ENCODE peak calls at places on chromosome 21, in eight cellular contexts. P is lung, J is fibroblast of lung, B is left ventricle myocardium inferior, C is uterus, R is GM06990, E is kidney epithelial cell, N is AG09309. L is an unnamed sample.

GRCh38 chr21:44463716-44464115 is 8.4 kb downstream of the LRRC3 start:
- DNase-seq in P (no peak), E (no peak), C (no peak), J (no peak), N (no peak), R (no peak), B (no peak), L (no peak)

GRCh38 chr21:44713130-44713529 is 1.8 kb upstream of the TSPEAR start:
- DNase-seq in N (no peak), P (no peak), B (no peak), J (no peak), C (no peak), R (no peak), E (no peak), L (no peak)

GRCh38 chr21:37677006-37677405 is 239.3 kb downstream of the KCNJ6 start:
- DNase-seq in N (no peak), P (no peak), E (no peak), B (no peak), J (no peak), C (no peak), R (no peak), L (no peak)

GRCh38 chr21:36909901-36910561 is 56.4 kb downstream of the HLCS start:
- DNase-seq in P (no peak), B (no peak), N (peak; percentile 98), C (no peak), R (no peak), E (peak; percentile 89), J (peak; percentile 99), L (peak; percentile 96)

GRCh38 chr21:26148071-26148470 is 22.5 kb downstream of the APP start:
- DNase-seq in E (no peak), N (no peak), J (no peak), R (no peak), C (no peak), P (no peak), B (no peak), L (no peak)

GRCh38 chr21:15826147-15826780 is 96.5 kb downstream of the USP25 start:
- DNase-seq in P (no peak), N (no peak), B (no peak), E (no peak), J (peak; percentile 36), C (peak; percentile 19), R (no peak), L (peak; percentile 85)

GRCh38 chr21:38140192-38140905 is 116.4 kb upstream of the KCNJ15 start:
- DNase-seq in J (peak; percentile 25), E (peak; percentile 26), C (no peak), N (no peak), P (peak; percentile 61), B (peak; percentile 60), R (no peak), L (peak; percentile 83)

GRCh38 chr21:31509108-31510017 is 150.1 kb upstream of the SOD1 start:
- DNase-seq in C (no peak), R (peak; percentile 25), P (no peak), J (peak; percentile 41), E (no peak), B (no peak), N (no peak), L (peak; percentile 86)

GRCh38 chr21:20822559-20823133 is 175.6 kb upstream of the NCAM2 start:
- DNase-seq in R (no peak), P (no peak), C (no peak), N (no peak), J (no peak), B (no peak), E (no peak), L (no peak)

GRCh38 chr21:31872452-31873274 is at the start of gene HUNK:
- DNase-seq in B (no peak), N (no peak), P (peak; percentile 46), C (peak; percentile 42), J (peak; percentile 37), E (no peak), R (peak; percentile 16), L (peak; percentile 22)

GRCh38 chr21:16074950-16075489 is 345.2 kb downstream of the USP25 start:
- DNase-seq in E (no peak), C (no peak), N (no peak), P (no peak), J (no peak), B (no peak), R (no peak), L (no peak)

GRCh38 chr21:35980821-35981220 is 79.5 kb downstream of the SETD4 start:
- DNase-seq in C (no peak), R (no peak), P (no peak), E (no peak), J (no peak), N (no peak), B (no peak), L (no peak)

GRCh38 chr21:44739316-44739715 is 27.9 kb upstream of the TSPEAR start:
- DNase-seq in B (no peak), P (no peak), R (no peak), C (no peak), J (no peak), E (no peak), N (no peak), L (no peak)

GRCh38 chr21:29148535-29148934 is 18.1 kb downstream of the MAP3K7CL start:
- DNase-seq in B (no peak), J (peak; percentile 89), P (no peak), N (peak; percentile 71), E (no peak), R (no peak), C (no peak), L (no peak)

GRCh38 chr21:46287541-46287940 is 1.4 kb downstream of the YBEY start:
- DNase-seq in P (no peak), E (no peak), B (no peak), R (no peak), C (no peak), J (no peak), N (no peak), L (no peak)
- H3K4me3 ChIP-seq in P (no peak overlapping the region), E (no peak overlapping the region), B (peak overlapping the region; percentile 84), R (peak overlapping the region; percentile 87), C (no peak overlapping the region), J (peak overlapping the region; percentile 99), N (no peak overlapping the region), L (no peak overlapping the region)

GRCh38 chr21:17925000-17925610 is 105.9 kb upstream of the C21orf91 start:
- DNase-seq in R (no peak), J (peak; percentile 46), C (peak; percentile 63), P (peak; percentile 51), B (no peak), N (peak; percentile 5), E (no peak), L (peak; percentile 83)

GRCh38 chr21:17929514-17929913 is 110.4 kb upstream of the C21orf91 start:
- DNase-seq in N (no peak), C (no peak), B (no peak), R (no peak), E (no peak), J (no peak), P (no peak), L (no peak)

GRCh38 chr21:17930102-17930501 is 110.9 kb upstream of the C21orf91 start:
- DNase-seq in E (no peak), P (no peak), R (no peak), J (no peak), C (no peak), B (no peak), N (no peak), L (no peak)

GRCh38 chr21:17925900-17926299 is 106.7 kb upstream of the C21orf91 start:
- DNase-seq in C (no peak), E (no peak), J (peak; percentile 27), P (no peak), B (no peak), N (no peak), R (no peak), L (peak; percentile 58)

GRCh38 chr21:17931080-17931479 is 111.9 kb upstream of the C21orf91 start:
- DNase-seq in B (no peak), C (no peak), E (no peak), P (no peak), N (no peak), R (no peak), J (no peak), L (no peak)
- TF ChIP-seq CTCF in B (no peak), C (no peak), E (peak; percentile 37), P (no peak), N (no peak), R (peak; percentile 53), J (peak; percentile 28), L (peak; percentile 28)

DNA sequence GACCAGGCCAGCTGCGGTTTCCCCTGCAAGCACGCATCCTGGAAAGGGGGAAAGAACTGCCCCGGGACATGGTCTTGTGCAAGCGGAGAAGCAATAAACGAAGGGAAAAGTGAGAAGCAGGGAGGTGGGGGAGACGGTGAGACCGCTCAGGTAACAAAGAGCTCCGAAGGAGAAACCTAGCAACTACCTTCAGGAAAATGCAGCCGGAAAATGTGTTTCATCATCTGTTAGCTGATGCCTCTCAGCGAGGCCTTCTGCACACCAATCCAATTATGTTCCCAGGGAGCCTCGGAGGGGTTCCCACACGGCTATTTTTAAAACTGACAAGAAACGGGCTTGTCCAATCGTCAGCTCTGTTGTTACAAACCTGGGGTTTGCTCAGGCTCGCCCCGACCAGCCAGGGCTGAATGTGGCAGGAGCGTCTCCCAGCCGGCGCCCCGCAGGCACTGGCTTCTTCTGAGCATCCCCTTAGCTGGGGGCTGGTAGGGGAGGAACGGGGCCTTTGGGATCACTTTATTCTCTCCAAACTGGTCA is 3.4 kb downstream of the RIPK4 start:
- DNase-seq in B (peak; percentile 5), J (no peak), N (no peak), P (no peak), R (no peak), E (no peak), C (no peak), L (peak; percentile 93)
- H3K4me3 ChIP-seq in B (no peak overlapping the region), J (no peak overlapping the region), N (no peak overlapping the region), P (no peak overlapping the region), R (no peak overlapping the region), E (peak overlapping the region; percentile 92), C (no peak overlapping the region), L (peak overlapping the region; percentile 89)

GRCh38 chr21:34355570-34355969 is 8.2 kb upstream of the KCNE2 start:
- DNase-seq in N (no peak), J (no peak), R (no peak), E (no peak), B (no peak), C (no peak), P (no peak), L (no peak)
- TF ChIP-seq CTCF in N (no peak), J (no peak), R (no peak), E (no peak), B (no peak), C (no peak), P (no peak), L (no peak)

L was measured in epithelial cell of esophagus.